ENCODE peak calls at places on chromosomes 12 and 14, in six cellular contexts. D is RCC 7860; X is stimulated activated CD8-positive, alpha-beta memory T cell treated with anti-CD3 and anti-CD28 coated beads, Interleukin-2, amount 100 ng/mL, for 1 hour; O is GF-D8; N is ovary; J is cerebellar cortex. L is an unnamed sample.

GRCh38 chr14:23361320-23361719 is 3.7 kb downstream of the EFS start:
- DNase-seq in O (no peak), D (no peak), X (no peak), N (no peak), J (no peak), L (no peak)

GRCh38 chr12:107845980-107846659 is 71.6 kb downstream of the ASCL4 start:
- DNase-seq in J (peak), N (no peak), X (no peak), O (no peak), D (no peak), L (no peak)

GRCh38 chr12:50313256-50313931 is 30.1 kb upstream of the LIMA1 start:
- DNase-seq in O (no peak), X (no peak), J (no peak), D (no peak), N (no peak), L (no peak)

GRCh38 chr12:53334822-53335221 is 1.3 kb downstream of the SP7 start:
- DNase-seq in O (no peak), X (no peak), N (no peak), J (no peak), D (no peak), L (no peak)

GRCh38 chr12:70028918-70029317 is 203.9 kb downstream of the MYRFL start:
- DNase-seq in J (no peak), O (no peak), D (no peak), X (no peak), N (no peak), L (no peak)

GRCh38 chr14:33704486-33704885 is 246.4 kb downstream of the EGLN3 start:
- DNase-seq in X (no peak), J (no peak), O (no peak), D (no peak), N (no peak), L (no peak)

GRCh38 chr14:55641954-55642353 is 61.9 kb downstream of the KTN1 start:
- DNase-seq in D (no peak), O (no peak), N (no peak), X (no peak), J (no peak), L (no peak)

GRCh38 chr12:38956337-38956736 is 50.9 kb upstream of the CPNE8 start:
- DNase-seq in N (no peak), D (peak), X (no peak), J (no peak), O (no peak), L (no peak)

GRCh38 chr12:11542599-11542998 is 106.9 kb upstream of the ETV6 start:
- DNase-seq in X (no peak), J (no peak), O (no peak), N (no peak), D (no peak), L (no peak)

GRCh38 chr14:102774391-102775153 is 2.7 kb upstream of the TRAF3 start:
- DNase-seq in D (peak), X (no peak), J (peak), N (peak), O (no peak), L (peak)

GRCh38 chr14:58118097-58118496 is 33.9 kb downstream of the ARMH4 start:
- DNase-seq in N (no peak), D (peak), X (no peak), O (no peak), J (no peak), L (no peak)

GRCh38 chr12:31326689-31327659 is 1.0 kb upstream of the SINHCAF start:
- DNase-seq in O (no peak), J (peak), N (no peak), X (no peak), D (no peak), L (no peak)

GRCh38 chr14:103118019-103118662 is 5.1 kb upstream of the TNFAIP2 start:
- DNase-seq in X (no peak), O (peak), N (peak), D (no peak), J (no peak), L (peak)

GRCh38 chr12:29610473-29611174 is 113.1 kb upstream of the OVCH1 start:
- DNase-seq in D (no peak), N (no peak), X (no peak), O (no peak), J (no peak), L (no peak)

GRCh38 chr12:60144395-60144794 is 548.6 kb downstream of the SLC16A7 start:
- DNase-seq in J (no peak), O (no peak), D (no peak), X (no peak), N (no peak), L (no peak)

GRCh38 chr14:66476964-66477363 is 9.2 kb upstream of the CCDC196 start:
- DNase-seq in J (peak), X (no peak), N (no peak), D (peak), O (no peak), L (no peak)

GRCh38 chr12:124754949-124755800 is 108.5 kb downstream of the SCARB1 start:
- DNase-seq in D (no peak), J (peak), X (no peak), O (peak), N (peak), L (peak)

GRCh38 chr12:27733052-27733656 is 22.5 kb downstream of the MRPS35 start:
- DNase-seq in J (peak), O (no peak), X (no peak), N (no peak), D (peak), L (no peak)

GRCh38 chr12:19894049-19894448 is 454.8 kb downstream of the AEBP2 start:
- DNase-seq in X (no peak), J (no peak), N (no peak), O (no peak), D (no peak), L (no peak)

GRCh38 chr12:77727442-77728001 is 103.2 kb upstream of the NAV3 start:
- DNase-seq in J (no peak), O (no peak), D (no peak), X (no peak), N (no peak), L (no peak)

GRCh38 chr12:103751600-103751999 is 89.4 kb downstream of the NT5DC3 start:
- DNase-seq in X (no peak), D (no peak), J (no peak), O (no peak), N (no peak), L (no peak)

GRCh38 chr14:28308727-28309126 is 457.9 kb upstream of the FOXG1 start:
- DNase-seq in D (no peak), O (no peak), X (no peak), J (no peak), N (no peak), L (no peak)

GRCh38 chr14:68507544-68508081 is 285.3 kb downstream of the ZFP36L1 start:
- DNase-seq in N (no peak), D (no peak), X (no peak), J (no peak), O (no peak), L (no peak)

GRCh38 chr12:28253175-28253641 is 63.0 kb downstream of the CCDC91 start:
- DNase-seq in X (no peak), O (no peak), J (no peak), N (no peak), D (no peak), L (no peak)

GRCh38 chr14:50018236-50019210 is 97.8 kb downstream of the VCPKMT start:
- DNase-seq in N (no peak), X (no peak), O (no peak), J (peak), D (no peak), L (no peak)

GRCh38 chr14:50007123-50007903 is 109.1 kb downstream of the VCPKMT start:
- DNase-seq in O (no peak), J (no peak), X (no peak), N (no peak), D (no peak), L (no peak)